ENCODE peak calls at places on chromosomes 6 and 20, in five cellular contexts. U is T-helper 22 cell; L is iPS DF 19.7; J is H7; H is stimulated activated CD4-positive, alpha-beta T cell treated with anti-CD3 and anti-CD28 coated beads, Interleukin-4, amount 100 ng/mL, for 48 hours. O is an unnamed sample.

GRCh38 chr6:83114164-83114563 is 46.7 kb downstream of the DOP1A start:
- DNase-seq in U (no peak), J (no peak), H (no peak), L (no peak), O (no peak)

GRCh38 chr6:151018911-151019795 is 153.7 kb downstream of the MTHFD1L start:
- DNase-seq in U (no peak), J (no peak), L (no peak), H (no peak), O (no peak)

GRCh38 chr20:38726849-38727601 is 2.7 kb downstream of the SLC32A1 start:
- DNase-seq in H (peak; percentile 64), L (peak; percentile 79), J (peak; percentile 97), U (peak; percentile 23), O (no peak)

GRCh38 chr6:33420493-33421343 is 853 bp downstream of the SYNGAP1 start:
- DNase-seq in U (no peak), J (no peak), L (no peak), H (no peak), O (no peak)

GRCh38 chr20:43383026-43383795 is 74.5 kb upstream of the SRSF6 start:
- DNase-seq in J (no peak), U (no peak), L (no peak), H (no peak), O (no peak)

GRCh38 chr6:3617192-3617631 is 134.3 kb downstream of the PXDC1 start:
- DNase-seq in U (no peak), J (no peak), L (no peak), H (no peak), O (no peak)

GRCh38 chr6:836276-836853 is 143.4 kb upstream of the EXOC2 start:
- DNase-seq in J (no peak), U (no peak), L (no peak), H (no peak), O (peak; percentile 55)

GRCh38 chr6:151021878-151022277 is 156.4 kb downstream of the MTHFD1L start:
- DNase-seq in J (no peak), U (no peak), L (no peak), H (no peak), O (no peak)

GRCh38 chr6:4017847-4018193 is 61.1 kb downstream of the FAM217A start:
- DNase-seq in U (no peak), L (no peak), H (no peak), J (peak; percentile 28), O (peak; percentile 32)

GRCh38 chr6:165010556-165011535 is 298.6 kb downstream of the C6orf118 start:
- DNase-seq in L (no peak), J (no peak), H (no peak), U (no peak), O (no peak)

GRCh38 chr6:25601797-25602679 is 50.0 kb upstream of the SCGN start:
- DNase-seq in U (no peak), L (no peak), H (no peak), J (peak; percentile 27), O (peak; percentile 66)

GRCh38 chr6:89008763-89009374 is 45.5 kb upstream of the RNGTT start:
- DNase-seq in J (no peak), U (no peak), H (no peak), L (no peak), O (no peak)

GRCh38 chr20:46117704-46118467 is at the start of gene CD40:
- DNase-seq in U (peak; percentile 44), L (no peak), J (peak; percentile 99), H (peak; percentile 62), O (no peak)

O was measured in LoVo.